ENCODE peak calls at places on chromosomes 7 and 10, in seven cellular contexts. X is fibroblast of lung, Z is mammary epithelial cell, S is neural progenitor cell, I is body of pancreas, A is foreskin fibroblast, M is epithelial cell of esophagus. P is an unnamed sample.

GRCh38 chr7:105319578-105319977 is 69.1 kb downstream of the SRPK2 start:
- DNase-seq in M (no peak), I (no peak), X (no peak), S (no peak), A (no peak), Z (no peak), P (no peak)

GRCh38 chr10:78134919-78135318 is 101.3 kb downstream of the RPS24 start:
- DNase-seq in I (no peak), Z (no peak), M (no peak), X (no peak), S (no peak), A (no peak), P (no peak)

GRCh38 chr10:79322616-79323566 is 24.4 kb upstream of the PPIF start:
- DNase-seq in S (no peak), X (peak), I (peak), M (peak), Z (peak), A (peak), P (peak)

GRCh38 chr7:91683823-91684222 is 196.7 kb downstream of the MTERF1 start:
- DNase-seq in A (peak), M (peak), I (no peak), Z (peak), X (peak), S (no peak), P (peak)

GRCh38 chr7:27346531-27347260 is 104.1 kb downstream of the EVX1 start:
- DNase-seq in X (peak), S (no peak), M (peak), A (peak), I (peak), Z (peak), P (peak)

GRCh38 chr10:124053971-124054370 is 39.4 kb downstream of the CHST15 start:
- DNase-seq in A (no peak), I (no peak), M (peak), Z (peak), S (no peak), X (no peak), P (peak)

GRCh38 chr7:7176421-7177043 is 5.8 kb upstream of the C1GALT1 start:
- DNase-seq in M (peak), A (peak), S (peak), I (peak), X (peak), Z (peak), P (peak)

GRCh38 chr7:71239517-71239916 is 107.6 kb downstream of the GALNT17 start:
- DNase-seq in A (no peak), M (no peak), S (peak), Z (no peak), I (no peak), X (no peak), P (no peak)

GRCh38 chr10:113493943-113494342 is 58.9 kb upstream of the HABP2 start:
- DNase-seq in X (no peak), S (no peak), Z (peak), M (peak), A (no peak), I (no peak), P (no peak)

GRCh38 chr10:132616995-132617780 is 79.6 kb downstream of the INPP5A start:
- DNase-seq in I (no peak), A (no peak), Z (no peak), X (no peak), S (no peak), M (no peak), P (no peak)

GRCh38 chr7:74306737-74307469 is 17.7 kb downstream of the CLIP2 start:
- DNase-seq in I (peak), Z (peak), M (peak), S (peak), X (peak), A (peak), P (peak)

GRCh38 chr10:79418274-79418673 is 27.1 kb downstream of the ZCCHC24 start:
- DNase-seq in Z (no peak), X (no peak), A (no peak), M (no peak), S (no peak), I (no peak), P (no peak)

GRCh38 chr7:2393751-2394150 is 9.7 kb upstream of the CHST12 start:
- DNase-seq in A (no peak), M (no peak), S (no peak), I (no peak), Z (no peak), X (no peak), P (no peak)

GRCh38 chr10:69748621-69749020 is 53.1 kb upstream of the COL13A1 start:
- DNase-seq in S (no peak), A (no peak), M (peak), X (no peak), Z (no peak), I (no peak), P (peak)

GRCh38 chr7:101537935-101538595 is 91.0 kb downstream of the MYL10 start:
- DNase-seq in I (no peak), A (no peak), X (no peak), M (no peak), S (no peak), Z (no peak), P (no peak)

GRCh38 chr10:99854860-99855259 is 72.4 kb downstream of the ABCC2 start:
- DNase-seq in X (peak), M (peak), Z (no peak), I (peak), S (peak), A (peak), P (no peak)

GRCh38 chr7:22853138-22853537 is 30.5 kb upstream of the TOMM7 start:
- DNase-seq in Z (no peak), X (no peak), A (no peak), I (no peak), S (peak), M (no peak), P (no peak)

GRCh38 chr10:121032460-121032859 is 181.3 kb downstream of the WDR11 start:
- DNase-seq in A (no peak), Z (no peak), M (no peak), X (no peak), I (no peak), S (no peak), P (no peak)

GRCh38 chr10:121927361-121927840 is 430 bp downstream of the ATE1 start:
- DNase-seq in M (peak), A (peak), I (peak), Z (peak), S (peak), X (peak), P (peak)

GRCh38 chr10:30155401-30155800 is 96.0 kb upstream of the JCAD start:
- DNase-seq in S (no peak), M (no peak), I (no peak), A (no peak), X (no peak), Z (no peak), P (no peak)

GRCh38 chr7:45712872-45713668 is 138.9 kb downstream of the ADCY1 start:
- DNase-seq in M (no peak), A (no peak), I (no peak), X (no peak), Z (no peak), S (no peak), P (no peak)

GRCh38 chr10:110914411-110914810 is 4.6 kb downstream of the BBIP1 start:
- DNase-seq in X (peak), M (no peak), S (no peak), I (no peak), A (no peak), Z (no peak), P (no peak)

GRCh38 chr7:157588271-157588589 is 251.4 kb downstream of the DNAJB6 start:
- DNase-seq in Z (no peak), A (no peak), I (no peak), S (no peak), M (no peak), X (no peak), P (no peak)

GRCh38 chr10:28139138-28139537 is 140.3 kb upstream of the ODAD2 start:
- DNase-seq in X (no peak), S (no peak), A (peak), Z (peak), M (peak), I (no peak), P (no peak)

GRCh38 chr10:124175701-124176100 is 82.3 kb upstream of the CHST15 start:
- DNase-seq in I (no peak), X (no peak), Z (no peak), S (no peak), A (no peak), M (no peak), P (no peak)

GRCh38 chr7:127392182-127392565 is 334 bp downstream of the ZNF800 start:
- DNase-seq in S (peak), A (peak), M (peak), X (peak), I (peak), Z (peak), P (peak)

GRCh38 chr7:39847227-39847626 is 102.8 kb upstream of the CDK13 start:
- DNase-seq in S (no peak), X (no peak), A (peak), I (no peak), Z (no peak), M (peak), P (no peak)

GRCh38 chr10:86795353-86795752 is 38.9 kb downstream of the BMPR1A start:
- DNase-seq in A (peak), X (peak), M (peak), S (peak), Z (peak), I (no peak), P (peak)

GRCh38 chr10:81708946-81709345 is 166.0 kb upstream of the NRG3 start:
- DNase-seq in S (no peak), Z (no peak), M (no peak), A (no peak), I (no peak), X (no peak), P (no peak)

GRCh38 chr7:151088856-151089699 is 2.8 kb downstream of the AGAP3 start:
- DNase-seq in S (peak), A (peak), I (peak), X (peak), M (peak), Z (peak), P (peak)

GRCh38 chr10:48514263-48514662 is 90.6 kb downstream of the ARHGAP22 start:
- DNase-seq in M (no peak), Z (no peak), I (no peak), A (no peak), X (no peak), S (no peak), P (no peak)

GRCh38 chr10:76910184-76910962 is 727.2 kb downstream of the KCNMA1 start:
- DNase-seq in M (no peak), Z (no peak), A (no peak), I (no peak), X (no peak), S (no peak), P (no peak)

GRCh38 chr10:124223001-124223710 is 129.8 kb upstream of the CHST15 start:
- DNase-seq in S (no peak), I (no peak), A (no peak), M (no peak), X (no peak), Z (no peak), P (peak)

GRCh38 chr10:89278034-89278535 is 23.8 kb upstream of the IFIT2 start:
- DNase-seq in Z (peak), X (peak), M (peak), A (peak), I (peak), S (no peak), P (peak)

GRCh38 chr7:106736508-106737201 is 75.7 kb upstream of the CCDC71L start:
- DNase-seq in I (peak), S (peak), Z (peak), A (peak), X (peak), M (peak), P (peak)

GRCh38 chr7:149716007-149716931 is 57.1 kb downstream of the ZNF467 start:
- DNase-seq in A (no peak), S (no peak), M (peak), Z (peak), X (no peak), I (no peak), P (peak)

GRCh38 chr7:95684037-95684436 is 87.7 kb upstream of the PDK4 start:
- DNase-seq in M (peak), S (peak), I (peak), Z (peak), X (peak), A (peak), P (peak)

GRCh38 chr10:3875842-3876235 is 90.8 kb upstream of the KLF6 start:
- DNase-seq in Z (no peak), A (no peak), I (peak), M (no peak), S (no peak), X (no peak), P (no peak)

GRCh38 chr7:46174192-46174572 is 253.1 kb upstream of the IGFBP3 start:
- DNase-seq in I (no peak), Z (no peak), X (no peak), S (no peak), A (no peak), M (no peak), P (no peak)

DNA sequence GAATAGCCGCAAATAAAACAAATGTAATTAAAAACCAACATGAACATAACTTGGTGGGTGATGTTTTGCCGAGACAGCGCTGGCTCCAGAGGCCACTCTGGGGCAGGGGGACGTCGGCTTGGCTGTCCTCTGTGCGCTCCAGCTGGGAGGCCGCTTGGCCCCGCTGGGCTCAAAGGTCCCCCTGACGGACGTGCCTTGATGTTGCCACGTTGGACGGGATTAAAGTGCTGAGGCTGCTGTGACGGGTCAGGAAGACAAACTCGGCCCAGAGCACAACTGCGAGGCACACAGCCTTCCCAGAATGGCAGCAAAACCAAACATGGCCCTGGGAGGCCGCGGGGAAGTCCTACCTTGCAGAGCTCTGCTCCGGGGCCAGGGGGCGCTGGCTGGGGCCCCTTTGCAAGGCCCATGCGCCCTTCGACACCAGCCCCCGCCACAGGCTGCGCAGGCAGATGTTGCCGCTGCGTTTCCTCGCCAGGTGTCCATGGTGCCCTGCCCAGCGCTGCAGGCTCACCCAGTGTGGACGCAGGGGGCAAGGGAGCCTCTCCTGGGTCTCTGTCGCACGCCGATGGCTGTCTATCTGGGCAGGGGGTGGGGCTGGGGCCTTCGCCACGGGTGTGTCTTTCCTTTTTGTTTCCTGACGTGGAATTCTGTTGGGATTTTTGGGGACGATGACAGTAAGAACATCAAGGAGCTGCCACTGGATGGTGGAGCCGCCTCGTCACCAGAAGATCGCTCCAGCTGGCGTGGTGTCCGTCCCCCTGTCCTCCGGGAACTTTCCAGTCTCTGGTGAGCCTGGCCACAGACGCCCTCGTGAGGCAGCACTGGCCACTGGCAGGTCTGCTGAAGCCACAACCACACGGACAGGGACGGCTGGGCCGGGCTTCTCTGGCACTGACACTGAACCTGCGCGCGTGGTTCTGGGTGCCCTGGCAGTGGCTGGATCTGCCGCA is 99.6 kb upstream of the DIP2C start:
- DNase-seq in S (peak), M (peak), Z (peak), X (peak), I (peak), A (peak), P (no peak)
- TF ChIP-seq CTCF in S (peak), M (peak), Z (peak), X (peak), I (peak), A (peak), P (no peak)

DNA sequence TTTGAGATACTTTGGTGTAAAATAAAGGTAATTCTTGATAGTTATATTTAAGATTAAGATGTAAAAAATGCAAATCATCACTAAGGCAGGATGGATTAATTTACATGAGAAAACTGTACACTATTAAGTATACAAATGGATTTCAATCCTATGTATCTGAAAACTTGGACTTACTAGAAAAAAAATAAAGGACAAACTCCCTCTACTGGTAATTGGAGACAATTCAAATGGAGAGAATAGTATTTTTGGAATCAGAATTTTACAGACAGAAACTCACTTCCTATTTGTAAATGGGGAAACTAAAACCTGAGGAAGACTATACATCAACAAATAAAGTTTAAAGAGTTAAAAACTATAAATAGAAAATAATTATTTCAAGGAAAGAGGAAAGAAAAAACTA is 62.6 kb downstream of the CUL2 start:
- DNase-seq in Z (no peak), I (no peak), A (no peak), X (peak), S (no peak), M (peak), P (peak)
- TF ChIP-seq CTCF in Z (peak), I (peak), A (peak), X (peak), S (peak), M (peak), P (peak)

DNA sequence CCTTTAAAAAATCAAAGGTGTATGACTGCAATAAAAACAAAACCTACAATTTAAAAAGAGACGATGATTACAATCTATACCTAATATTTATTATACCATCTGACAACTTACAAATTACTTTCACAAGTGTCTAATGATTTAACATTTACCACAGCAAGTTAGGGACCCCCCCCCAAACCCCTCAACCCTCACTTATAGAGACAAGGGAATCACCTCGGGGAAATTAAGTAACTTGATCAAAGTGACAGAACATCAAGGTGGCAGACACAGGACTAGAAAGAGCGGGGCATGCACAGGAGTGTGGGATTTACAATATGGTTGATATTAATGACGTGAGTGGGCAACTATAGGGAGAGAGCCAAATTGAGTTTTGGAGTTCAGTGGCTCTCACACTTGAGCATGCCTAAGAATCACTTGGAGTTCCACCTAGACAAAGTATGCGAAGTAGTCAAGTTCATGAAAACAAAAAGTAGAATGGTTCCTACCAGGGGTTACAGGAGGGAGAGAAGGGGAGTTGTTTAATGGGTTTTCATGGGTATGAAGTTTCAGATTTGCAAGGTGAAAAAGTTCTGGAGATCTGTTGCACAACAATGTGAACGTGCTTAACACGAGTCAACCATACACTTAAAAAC is 43.4 kb downstream of the SGMS1 start:
- DNase-seq in X (no peak), M (no peak), S (no peak), A (no peak), Z (no peak), I (no peak), P (no peak)
- TF ChIP-seq CTCF in X (no peak), M (no peak), S (no peak), A (no peak), Z (no peak), I (no peak), P (no peak)

DNA sequence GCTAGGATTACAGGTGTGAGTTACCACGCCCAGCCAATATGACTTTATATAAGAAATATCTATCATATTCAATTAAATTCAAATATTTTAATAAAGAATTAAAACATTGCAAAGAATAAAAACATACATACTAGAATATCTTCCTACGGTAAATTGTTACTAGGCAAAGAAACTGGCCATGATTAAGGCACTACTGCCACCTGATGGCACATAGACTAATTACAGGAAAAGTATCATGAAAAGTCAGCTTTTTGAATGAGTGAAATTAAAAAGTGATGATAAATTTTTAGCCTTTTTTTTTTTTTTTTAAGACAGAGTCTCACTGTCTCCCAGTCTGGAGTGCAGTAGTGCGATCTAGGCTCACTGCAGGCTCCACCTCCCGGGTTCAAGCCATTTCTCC is 30.9 kb downstream of the MRPS33 start:
- DNase-seq in A (no peak), M (no peak), Z (no peak), S (peak), I (no peak), X (peak), P (peak)
- TF ChIP-seq CTCF in A (peak), M (no peak), Z (peak), S (peak), I (peak), X (peak), P (peak)

P was measured in MCF 10A.